ENCODE peak calls at places on chromosomes 4 and X, in seven cellular contexts. C, T, V, G, S, D and N are unnamed samples.

GRCh38 chr4:86359944-86360478 is at the start of gene MAPK10:
- DNase-seq in T (no peak), G (peak), C (peak), V (peak), D (no peak), S (peak), N (peak)

GRCh38 chr4:57094482-57095223 is 15.5 kb downstream of the IGFBP7 start:
- DNase-seq in S (peak), G (no peak), V (no peak), C (no peak), D (peak), T (no peak), N (no peak)

GRCh38 chr4:41323186-41323585 is 66.5 kb downstream of the UCHL1 start:
- DNase-seq in C (no peak), V (no peak), G (no peak), T (no peak), S (no peak), D (no peak), N (no peak)

GRCh38 chrX:67724359-67725110 is 180.7 kb downstream of the AR start:
- DNase-seq in D (no peak), T (no peak), C (no peak), S (peak), G (no peak), V (no peak), N (no peak)

GRCh38 chrX:141903400-141904155 is at the start of gene MAGEC1:
- DNase-seq in T (no peak), V (no peak), D (no peak), G (no peak), C (no peak), S (no peak), N (no peak)

GRCh38 chr4:76984788-76985211 is 35.2 kb downstream of the SEPTIN11 start:
- DNase-seq in G (peak), T (peak), D (peak), V (peak), S (peak), C (no peak), N (peak)

GRCh38 chr4:129246850-129247542 is 151.0 kb downstream of the C4orf33 start:
- DNase-seq in G (no peak), V (no peak), D (no peak), T (no peak), S (no peak), C (no peak), N (no peak)

GRCh38 chr4:122798101-122798500 is 28.5 kb upstream of the FGF2 start:
- DNase-seq in D (no peak), S (peak), C (no peak), V (no peak), T (no peak), G (peak), N (peak)

GRCh38 chrX:27918799-27919198 is 62.5 kb downstream of the DCAF8L1 start:
- DNase-seq in V (no peak), C (no peak), G (no peak), D (peak), S (peak), T (no peak), N (no peak)

GRCh38 chr4:175456131-175456530 is 355.9 kb downstream of the GPM6A start:
- DNase-seq in G (no peak), V (no peak), T (no peak), D (no peak), C (no peak), S (peak), N (no peak)

GRCh38 chr4:185738038-185738552 is 73.9 kb downstream of the SORBS2 start:
- DNase-seq in T (no peak), C (no peak), S (peak), V (no peak), G (no peak), D (no peak), N (no peak)

GRCh38 chr4:56821394-56822263 is at the start of gene SPINK2:
- DNase-seq in G (peak), C (peak), V (peak), T (no peak), D (peak), S (no peak), N (peak)

GRCh38 chr4:62117879-62118278 is 917.8 kb downstream of the ADGRL3 start:
- DNase-seq in G (no peak), D (peak), V (no peak), S (peak), T (no peak), C (no peak), N (no peak)

GRCh38 chr4:139242511-139243051 is 37.4 kb downstream of the MGARP start:
- DNase-seq in G (no peak), C (no peak), V (no peak), D (peak), S (peak), T (no peak), N (no peak)

GRCh38 chr4:56434599-56435000 is 815 bp downstream of the PPAT start:
- DNase-seq in V (no peak), C (no peak), G (no peak), D (no peak), S (peak), T (no peak), N (no peak)

GRCh38 chrX:37701588-37701987 is 16.0 kb downstream of the XK start:
- DNase-seq in V (no peak), G (no peak), D (no peak), S (no peak), T (no peak), C (no peak), N (no peak)

GRCh38 chrX:2917767-2918166 is 11.4 kb downstream of the ARSD start:
- DNase-seq in D (no peak), S (no peak), V (no peak), C (no peak), G (no peak), T (no peak), N (no peak)

GRCh38 chrX:139828037-139828436 is 104.8 kb downstream of the ATP11C start:
- DNase-seq in C (no peak), S (no peak), V (no peak), G (no peak), D (no peak), T (no peak), N (no peak)

GRCh38 chrX:99705696-99706095 is 704.4 kb downstream of the PCDH19 start:
- DNase-seq in C (no peak), S (no peak), V (no peak), T (no peak), D (no peak), G (no peak), N (no peak)

DNA sequence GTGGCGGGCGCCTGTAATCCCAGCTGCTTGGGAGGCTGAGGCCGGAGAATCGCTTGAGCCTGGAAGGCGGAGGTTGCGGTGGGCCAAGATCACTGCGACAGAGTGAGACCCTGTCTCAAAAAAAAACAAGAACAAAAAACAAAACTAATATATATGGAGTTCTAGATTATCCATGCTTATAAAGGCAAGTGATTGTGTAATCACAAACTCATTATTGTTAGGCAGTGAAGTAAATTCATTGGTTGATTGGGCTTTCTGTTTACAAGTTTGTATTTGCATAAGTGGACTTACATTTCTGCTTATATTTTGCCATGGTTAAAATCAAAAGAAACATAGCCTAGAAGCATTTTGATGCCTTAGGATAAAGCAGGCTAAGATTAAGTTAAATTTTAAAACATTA is 2.5 kb upstream of the UBE2D3 start:
- DNase-seq in C (no peak), D (no peak), T (no peak), V (no peak), S (no peak), G (no peak), N (no peak)
- H3K4me3 ChIP-seq in C (no peak), D (no peak), T (no peak), V (no peak), S (no peak), G (no peak), N (no peak)

GRCh38 chr4:115370012-115370411 is 256.6 kb upstream of the NDST4 start:
- DNase-seq in D (no peak), C (no peak), S (no peak), G (no peak), T (no peak), V (no peak), N (no peak)

GRCh38 chr4:115374621-115375020 is 261.2 kb upstream of the NDST4 start:
- DNase-seq in T (no peak), S (no peak), G (no peak), V (no peak), C (no peak), D (no peak), N (no peak)

GRCh38 chr4:115366390-115366789 is 253.0 kb upstream of the NDST4 start:
- DNase-seq in V (no peak), S (no peak), T (no peak), G (no peak), D (no peak), C (no peak), N (no peak)

GRCh38 chr4:115365185-115365584 is 251.8 kb upstream of the NDST4 start:
- DNase-seq in V (no peak), T (no peak), S (no peak), D (no peak), G (no peak), C (no peak), N (no peak)

DNA sequence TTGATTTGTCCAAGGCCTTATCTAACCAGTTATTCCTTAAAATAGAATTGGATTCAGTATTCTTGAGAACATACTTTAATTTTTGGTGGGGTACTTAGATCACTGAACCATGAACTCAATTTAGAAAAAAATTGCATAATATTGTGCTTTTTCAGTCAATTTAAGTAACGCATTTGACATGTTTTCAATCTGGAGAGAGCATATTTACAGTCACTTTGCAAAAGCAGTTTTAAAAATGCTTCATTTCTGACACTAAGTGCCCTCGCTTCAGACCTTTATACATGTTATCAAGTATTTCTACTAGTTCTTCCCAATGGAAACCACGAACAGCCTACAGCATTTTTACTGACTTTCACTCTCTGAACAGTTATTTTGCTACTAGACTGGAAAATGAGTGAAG is 257.1 kb upstream of the NDST4 start:
- DNase-seq in V (no peak), S (no peak), T (no peak), D (no peak), C (no peak), G (no peak), N (no peak)
- H3K27ac ChIP-seq in V (no peak), S (no peak), T (no peak), D (no peak), C (no peak), G (no peak), N (no peak)

GRCh38 chrX:143632625-143633387 is 3.1 kb downstream of the SLITRK4 start:
- DNase-seq in D (peak), V (no peak), T (no peak), G (no peak), C (no peak), S (no peak), N (no peak)
- H3K4me3 ChIP-seq in D (peak), V (no peak), T (no peak), G (peak), C (no peak), S (no peak), N (peak)

GRCh38 chr4:184350964-184351363 is 123.4 kb downstream of the IRF2 start:
- DNase-seq in V (no peak), D (no peak), T (no peak), C (no peak), S (no peak), G (no peak), N (no peak)

GRCh38 chr4:184348311-184349233 is 125.8 kb downstream of the IRF2 start:
- DNase-seq in D (no peak), G (no peak), V (peak), T (no peak), C (no peak), S (peak), N (no peak)

GRCh38 chr4:184349283-184350039 is 124.9 kb downstream of the IRF2 start:
- DNase-seq in S (no peak), V (no peak), C (no peak), G (no peak), D (no peak), T (no peak), N (no peak)

GRCh38 chr4:184351560-184352451 is 122.5 kb downstream of the IRF2 start:
- DNase-seq in D (no peak), G (no peak), C (no peak), V (no peak), S (no peak), T (no peak), N (no peak)

GRCh38 chr4:184350213-184350817 is 124.0 kb downstream of the IRF2 start:
- DNase-seq in D (no peak), C (no peak), T (no peak), V (no peak), S (no peak), G (no peak), N (no peak)
- H3K27ac ChIP-seq in D (no peak), C (no peak), T (no peak), V (no peak), S (no peak), G (peak), N (no peak)

DNA sequence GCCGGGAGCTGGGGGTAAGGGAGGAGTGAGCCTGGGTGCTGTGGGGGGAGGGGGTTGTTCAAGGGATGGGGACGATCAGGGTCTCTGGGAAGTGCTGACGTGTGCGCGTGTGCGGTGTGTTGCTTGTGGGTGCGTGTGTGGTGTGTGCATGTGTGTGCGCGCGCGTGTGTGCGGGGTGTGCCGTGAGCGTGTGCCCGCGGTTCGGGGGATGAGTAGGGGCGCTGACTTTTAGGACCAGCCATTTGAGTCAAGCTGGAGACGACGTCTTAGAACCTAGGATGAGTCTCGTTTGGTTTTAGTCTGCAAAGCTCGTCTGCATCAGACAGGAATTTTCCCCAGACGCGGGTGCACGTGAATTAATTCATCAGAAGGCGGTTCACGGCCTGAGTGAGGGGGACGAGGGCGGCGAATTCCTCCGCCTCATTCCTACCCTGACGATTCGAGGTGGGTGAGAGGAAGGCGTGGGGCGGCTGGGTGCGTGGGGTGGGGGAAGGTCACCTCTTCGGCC is 950 bp upstream of the TMEM271 start:
- DNase-seq in G (no peak), V (no peak), S (no peak), T (no peak), C (no peak), D (no peak), N (no peak)
- H3K4me3 ChIP-seq in G (no peak), V (no peak), S (no peak), T (peak), C (no peak), D (no peak), N (no peak)

DNA sequence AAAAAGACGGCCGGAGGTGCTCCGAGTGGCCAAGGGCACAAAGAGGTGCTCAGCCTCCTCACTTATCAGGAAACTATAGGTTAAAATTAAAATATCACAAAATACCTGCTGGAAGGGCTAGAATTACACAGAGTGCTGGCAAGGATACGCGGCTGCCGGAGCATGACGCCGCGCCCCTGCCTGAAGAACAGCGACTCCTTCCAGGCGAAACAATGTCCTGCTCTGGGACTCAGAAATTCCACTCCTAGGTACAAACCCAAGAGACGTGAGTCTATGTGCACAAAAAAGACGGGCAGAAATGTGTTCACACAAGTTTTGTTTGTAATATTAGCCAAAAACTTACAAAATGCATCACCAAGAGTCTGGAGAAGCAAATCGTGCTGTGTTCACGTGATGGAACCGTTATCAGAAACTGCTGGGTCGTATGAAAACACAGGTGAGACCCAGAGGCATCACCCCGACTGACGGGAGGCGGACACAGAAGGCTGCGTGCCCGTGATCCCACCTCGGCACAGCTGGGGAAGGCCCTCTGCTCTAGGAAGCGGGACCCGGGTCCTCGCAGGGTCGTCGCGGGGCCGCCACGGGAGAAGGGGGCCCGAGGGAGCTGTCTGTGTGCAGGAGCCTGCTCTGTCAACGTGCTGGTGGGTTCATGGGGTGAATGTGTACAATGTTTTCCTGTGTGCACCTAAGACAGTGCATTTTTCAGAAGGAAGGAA is 27.6 kb downstream of the CTBP1 start:
- DNase-seq in S (no peak), G (no peak), V (no peak), T (no peak), C (no peak), D (no peak), N (no peak)
- H3K27ac ChIP-seq in S (no peak), G (no peak), V (no peak), T (no peak), C (no peak), D (no peak), N (no peak)

GRCh38 chr4:110484029-110484428 is 8.1 kb downstream of the ENPEP start:
- DNase-seq in G (no peak), V (no peak), C (no peak), S (no peak), D (no peak), T (no peak), N (no peak)

GRCh38 chr4:110483516-110483915 is 7.6 kb downstream of the ENPEP start:
- DNase-seq in S (peak), V (no peak), T (no peak), C (no peak), G (no peak), D (no peak), N (no peak)

GRCh38 chr4:110484767-110485166 is 8.8 kb downstream of the ENPEP start:
- DNase-seq in C (no peak), D (peak), V (no peak), T (no peak), G (no peak), S (peak), N (no peak)

GRCh38 chr4:110486226-110486625 is 10.3 kb downstream of the ENPEP start:
- DNase-seq in V (no peak), D (no peak), T (no peak), C (no peak), S (no peak), G (no peak), N (no peak)

DNA sequence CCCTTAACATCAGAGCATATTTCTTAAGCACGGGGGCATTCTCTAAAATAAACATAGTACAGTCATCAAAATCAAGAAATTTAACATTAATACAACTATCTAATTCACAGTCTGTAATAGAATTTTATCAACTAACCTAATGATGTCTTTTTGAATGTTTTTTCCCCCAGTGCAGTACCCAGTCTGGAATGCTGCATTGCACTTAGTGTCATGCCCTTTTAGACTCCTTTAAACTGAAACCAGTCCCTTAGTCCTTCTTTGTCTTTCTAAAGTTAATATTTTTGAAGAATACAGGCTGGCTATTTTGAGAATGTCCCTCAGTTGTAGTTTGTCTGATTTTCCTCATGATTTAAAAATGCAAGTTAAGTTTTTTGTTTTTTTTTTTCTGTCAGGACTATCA is 9.5 kb downstream of the ENPEP start:
- DNase-seq in T (no peak), C (no peak), G (no peak), V (no peak), D (no peak), S (no peak), N (no peak)
- H3K4me3 ChIP-seq in T (no peak), C (no peak), G (no peak), V (no peak), D (no peak), S (no peak), N (no peak)